ENCODE peak calls at places on chromosome 7, in four cellular contexts. G is K562, A is HepG2, O is GM12878. Y is an unnamed sample.

GRCh38 chr7:849781-850180 is 17.5 kb downstream of the SUN1 start:
- DNase-seq in A (no peak), O (no peak), G (no peak), Y (no peak)

GRCh38 chr7:143931739-143932138 is 3.3 kb upstream of the OR2F2 start:
- DNase-seq in O (no peak), G (no peak), A (no peak), Y (no peak)

GRCh38 chr7:78247910-78248689 is 449.5 kb downstream of the PHTF2 start:
- DNase-seq in G (no peak), A (no peak), O (no peak), Y (no peak)

GRCh38 chr7:23020742-23021401 is 6.9 kb upstream of the HYCC1 start:
- DNase-seq in A (no peak), G (no peak), O (no peak), Y (peak)

GRCh38 chr7:155680864-155681263 is 36.4 kb downstream of the RBM33 start:
- DNase-seq in A (no peak), O (no peak), G (peak), Y (no peak)

GRCh38 chr7:13181221-13181620 is 493.8 kb downstream of the ARL4A start:
- DNase-seq in O (no peak), A (no peak), G (no peak), Y (no peak)

GRCh38 chr7:67760971-67761370 is 764.3 kb downstream of the TYW1 start:
- DNase-seq in A (no peak), O (no peak), G (no peak), Y (no peak)

GRCh38 chr7:67625257-67625713 is 628.7 kb downstream of the TYW1 start:
- DNase-seq in A (peak), O (no peak), G (peak), Y (peak)

GRCh38 chr7:73717991-73718405 is 1.5 kb downstream of the STX1A start:
- DNase-seq in G (peak), O (no peak), A (no peak), Y (peak)

GRCh38 chr7:121053219-121053618 is 64.7 kb downstream of the CPED1 start:
- DNase-seq in G (peak), O (no peak), A (no peak), Y (no peak)

GRCh38 chr7:72069263-72069662 is 342.9 kb downstream of the CALN1 start:
- DNase-seq in O (no peak), G (no peak), A (no peak), Y (no peak)

GRCh38 chr7:158096582-158096981 is 491.0 kb downstream of the PTPRN2 start:
- DNase-seq in O (no peak), G (no peak), A (no peak), Y (no peak)

GRCh38 chr7:41185851-41186250 is 517.0 kb downstream of the INHBA start:
- DNase-seq in O (no peak), G (no peak), A (no peak), Y (no peak)

GRCh38 chr7:106312099-106312871 is 27.5 kb upstream of the NAMPT start:
- DNase-seq in A (no peak), G (no peak), O (no peak), Y (no peak)

GRCh38 chr7:47439181-47439667 is 142.7 kb downstream of the TNS3 start:
- DNase-seq in G (peak), A (no peak), O (no peak), Y (no peak)

GRCh38 chr7:135333196-135333595 is 99.6 kb downstream of the STRA8 start:
- DNase-seq in O (no peak), A (no peak), G (no peak), Y (no peak)

GRCh38 chr7:155265144-155265543 is 32.5 kb upstream of the INSIG1 start:
- DNase-seq in A (no peak), O (no peak), G (no peak), Y (no peak)

GRCh38 chr7:151392002-151392401 is 17.8 kb downstream of the WDR86 start:
- DNase-seq in A (no peak), G (no peak), O (no peak), Y (no peak)

GRCh38 chr7:32053204-32053603 is 17.0 kb downstream of the PDE1C start:
- DNase-seq in O (no peak), G (no peak), A (no peak), Y (no peak)

GRCh38 chr7:42227523-42227922 is 9.5 kb downstream of the GLI3 start:
- DNase-seq in O (no peak), G (no peak), A (no peak), Y (no peak)

GRCh38 chr7:34315032-34315431 is 343.0 kb upstream of the NPSR1 start:
- DNase-seq in O (no peak), G (no peak), A (no peak), Y (no peak)

GRCh38 chr7:96285579-96285978 is 36.3 kb downstream of the SLC25A13 start:
- DNase-seq in A (no peak), O (no peak), G (no peak), Y (no peak)

GRCh38 chr7:88759956-88760515 is 536 bp downstream of the ZNF804B start:
- DNase-seq in G (peak), A (no peak), O (no peak), Y (no peak)
- TF ChIP-seq EZH2 in G (no peak), A (peak), O (no peak), Y (no peak)

GRCh38 chr7:104982308-104982755 is 31.7 kb upstream of the KMT2E start:
- DNase-seq in A (no peak), G (peak), O (no peak), Y (no peak)
- H3K27ac ChIP-seq in A (no peak), G (no peak), O (peak), Y (no peak)

GRCh38 chr7:51318001-51318400 is 1.4 kb upstream of the COBL start:
- DNase-seq in G (no peak), A (no peak), O (no peak), Y (no peak)

GRCh38 chr7:51317582-51317910 is 937 bp upstream of the COBL start:
- DNase-seq in O (no peak), A (no peak), G (no peak), Y (no peak)

GRCh38 chr7:51316262-51316665 is 345 bp downstream of the COBL start:
- DNase-seq in G (no peak), O (no peak), A (no peak), Y (no peak)

GRCh38 chr7:51316666-51317581 is at the start of gene COBL:
- DNase-seq in O (no peak), G (peak), A (no peak), Y (no peak)

DNA sequence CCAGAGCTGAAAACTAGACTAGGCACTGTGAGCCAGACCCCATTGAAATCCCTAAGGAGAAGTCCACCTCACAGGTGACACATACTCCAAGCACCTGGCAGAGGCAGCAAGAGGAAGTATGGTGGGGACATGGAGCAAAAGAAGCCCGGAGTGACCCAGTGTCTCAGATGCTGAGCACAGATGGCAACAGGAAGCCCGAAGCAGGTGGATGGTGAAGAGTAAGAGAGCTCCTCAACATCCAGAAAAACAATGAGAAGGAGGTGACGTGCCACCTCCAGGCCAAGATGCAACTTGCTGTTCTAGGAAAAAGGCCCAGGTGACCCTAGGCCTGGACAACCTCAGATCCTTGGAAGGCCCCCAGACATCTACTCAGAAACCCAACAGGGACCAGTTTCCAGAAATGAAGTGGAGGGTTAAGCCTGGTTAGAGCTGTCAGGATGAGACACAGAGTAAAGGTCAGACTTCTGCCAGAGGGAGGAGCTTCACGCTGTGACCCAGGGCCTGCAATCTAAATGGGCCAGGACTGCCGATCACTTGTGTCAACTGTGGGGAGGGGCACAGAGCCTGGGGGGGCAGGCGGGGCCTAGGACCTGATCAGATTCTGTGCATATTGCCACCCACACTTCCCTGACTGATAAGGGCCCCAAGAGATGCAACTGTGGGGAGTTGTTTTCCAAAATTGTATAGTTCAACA is 2.4 kb upstream of the COBL start:
- DNase-seq in O (no peak), G (no peak), A (peak), Y (no peak)
- TF ChIP-seq ZBTB33 in O (no peak), G (no peak), A (no peak), Y (no peak)

GRCh38 chr7:27242580-27243339 is at the start of gene EVX1:
- DNase-seq in O (no peak), A (no peak), G (no peak), Y (no peak)
- TF ChIP-seq EZH2 in O (no peak), A (peak), G (no peak), Y (no peak)

DNA sequence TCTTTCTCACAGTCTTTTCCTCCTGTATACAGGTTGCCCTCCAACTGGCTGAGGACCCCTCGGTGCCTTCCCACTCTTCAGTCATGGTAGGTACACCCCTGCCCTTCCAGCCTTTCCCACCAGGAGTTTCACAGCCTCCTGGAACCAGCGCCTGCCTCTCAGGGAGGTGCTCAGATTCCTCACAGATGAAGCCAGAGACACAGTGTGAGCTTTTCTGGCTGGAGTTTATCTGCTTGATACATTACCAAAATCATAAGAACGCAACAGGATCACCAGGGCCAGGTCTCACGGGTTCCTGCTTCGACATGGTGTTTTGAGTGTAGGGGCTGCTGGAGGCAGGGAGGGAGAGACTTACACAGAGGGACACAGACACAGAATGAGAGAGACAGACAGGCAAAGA is 6.7 kb upstream of the INMT start:
- DNase-seq in G (no peak), O (no peak), A (no peak), Y (no peak)
- H3K27ac ChIP-seq in G (no peak), O (no peak), A (no peak), Y (no peak)

Y was measured in HCT116.